ENCODE peak calls at places on chromosomes 13 and 19, in eight cellular contexts. One of them, this sample, is unnamed.

GRCh38 chr13:37070145-37070695 is 10.7 kb upstream of the SUPT20H start:
- DNase-seq in central memory CD8-positive, alpha-beta T cell: no peak
- DNase-seq in GDM1: no peak
- DNase-seq in A172: no peak
- DNase-seq in IMR-90: no peak
- DNase-seq in cerebellar cortex: no peak
- DNase-seq in GM12865: no peak
- DNase-seq in CD8-positive, alpha-beta T cell: no peak
- DNase-seq in this sample: no peak

GRCh38 chr19:616732-617526 is 16.4 kb downstream of the POLRMT start:
- DNase-seq in CD8-positive, alpha-beta T cell: no peak
- DNase-seq in cerebellar cortex: no peak
- DNase-seq in GM12865: no peak
- DNase-seq in IMR-90: no peak
- DNase-seq in central memory CD8-positive, alpha-beta T cell: no peak
- DNase-seq in A172: no peak
- DNase-seq in GDM1: no peak
- DNase-seq in this sample: no peak

GRCh38 chr13:45851171-45851889 is at the start of gene SIAH3:
- DNase-seq in GM12865: no peak
- DNase-seq in GDM1: no peak
- DNase-seq in cerebellar cortex: peak
- DNase-seq in CD8-positive, alpha-beta T cell: no peak
- DNase-seq in IMR-90: no peak
- DNase-seq in A172: no peak
- DNase-seq in central memory CD8-positive, alpha-beta T cell: no peak
- DNase-seq in this sample: no peak

GRCh38 chr19:40741527-40742390 is 8.5 kb downstream of the ACTMAP start:
- DNase-seq in cerebellar cortex: peak
- DNase-seq in IMR-90: no peak
- DNase-seq in A172: no peak
- DNase-seq in CD8-positive, alpha-beta T cell: no peak
- DNase-seq in central memory CD8-positive, alpha-beta T cell: no peak
- DNase-seq in GM12865: no peak
- DNase-seq in GDM1: no peak
- DNase-seq in this sample: no peak

GRCh38 chr19:17766543-17767131 is 15.4 kb downstream of the FCHO1 start:
- DNase-seq in A172: peak
- DNase-seq in CD8-positive, alpha-beta T cell: no peak
- DNase-seq in cerebellar cortex: peak
- DNase-seq in central memory CD8-positive, alpha-beta T cell: no peak
- DNase-seq in IMR-90: peak
- DNase-seq in GDM1: peak
- DNase-seq in GM12865: peak
- DNase-seq in this sample: peak

GRCh38 chr19:51127755-51128154 is 3.0 kb downstream of the SIGLEC9 start:
- DNase-seq in GM12865: no peak
- DNase-seq in IMR-90: peak
- DNase-seq in CD8-positive, alpha-beta T cell: no peak
- DNase-seq in cerebellar cortex: no peak
- DNase-seq in central memory CD8-positive, alpha-beta T cell: no peak
- DNase-seq in GDM1: peak
- DNase-seq in A172: peak
- DNase-seq in this sample: peak

GRCh38 chr13:45482571-45483173 is 17.9 kb downstream of the COG3 start:
- DNase-seq in CD8-positive, alpha-beta T cell: no peak
- DNase-seq in GDM1: no peak
- DNase-seq in GM12865: no peak
- DNase-seq in IMR-90: peak
- DNase-seq in cerebellar cortex: no peak
- DNase-seq in central memory CD8-positive, alpha-beta T cell: no peak
- DNase-seq in A172: no peak
- DNase-seq in this sample: no peak

GRCh38 chr13:74210693-74211393 is 76.6 kb upstream of the KLF12 start:
- DNase-seq in central memory CD8-positive, alpha-beta T cell: no peak
- DNase-seq in GM12865: no peak
- DNase-seq in CD8-positive, alpha-beta T cell: no peak
- DNase-seq in cerebellar cortex: peak
- DNase-seq in GDM1: no peak
- DNase-seq in IMR-90: peak
- DNase-seq in A172: peak
- DNase-seq in this sample: no peak

GRCh38 chr19:46859637-46860124 is 1.1 kb upstream of the ARHGAP35 start:
- DNase-seq in CD8-positive, alpha-beta T cell: no peak
- DNase-seq in GM12865: no peak
- DNase-seq in GDM1: no peak
- DNase-seq in cerebellar cortex: no peak
- DNase-seq in A172: no peak
- DNase-seq in central memory CD8-positive, alpha-beta T cell: no peak
- DNase-seq in IMR-90: peak
- DNase-seq in this sample: no peak

GRCh38 chr13:95641291-95641811 is 3.2 kb downstream of the DZIP1 start:
- DNase-seq in CD8-positive, alpha-beta T cell: no peak
- DNase-seq in cerebellar cortex: peak
- DNase-seq in IMR-90: peak
- DNase-seq in GDM1: no peak
- DNase-seq in GM12865: no peak
- DNase-seq in A172: no peak
- DNase-seq in central memory CD8-positive, alpha-beta T cell: no peak
- DNase-seq in this sample: no peak

GRCh38 chr19:55494172-55494761 is 6.0 kb downstream of the SSC5D start:
- DNase-seq in A172: no peak
- DNase-seq in central memory CD8-positive, alpha-beta T cell: no peak
- DNase-seq in cerebellar cortex: no peak
- DNase-seq in GM12865: no peak
- DNase-seq in IMR-90: peak
- DNase-seq in GDM1: no peak
- DNase-seq in CD8-positive, alpha-beta T cell: no peak
- DNase-seq in this sample: no peak

GRCh38 chr19:2461751-2462634 is 5.2 kb upstream of the LMNB2 start:
- DNase-seq in central memory CD8-positive, alpha-beta T cell: no peak
- DNase-seq in A172: peak
- DNase-seq in IMR-90: peak
- DNase-seq in cerebellar cortex: no peak
- DNase-seq in GDM1: no peak
- DNase-seq in CD8-positive, alpha-beta T cell: peak
- DNase-seq in GM12865: peak
- DNase-seq in this sample: peak

GRCh38 chr13:26557393-26558073 is at the start of gene WASF3:
- DNase-seq in GM12865: peak
- DNase-seq in IMR-90: peak
- DNase-seq in cerebellar cortex: peak
- DNase-seq in CD8-positive, alpha-beta T cell: no peak
- DNase-seq in central memory CD8-positive, alpha-beta T cell: no peak
- DNase-seq in GDM1: peak
- DNase-seq in A172: peak
- DNase-seq in this sample: peak

GRCh38 chr13:93023929-93024328 is 202.7 kb upstream of the GPC6 start:
- DNase-seq in CD8-positive, alpha-beta T cell: no peak
- DNase-seq in central memory CD8-positive, alpha-beta T cell: no peak
- DNase-seq in IMR-90: no peak
- DNase-seq in A172: no peak
- DNase-seq in GM12865: no peak
- DNase-seq in GDM1: no peak
- DNase-seq in cerebellar cortex: no peak
- DNase-seq in this sample: no peak

GRCh38 chr19:40139533-40140287 is 49.0 kb upstream of the ZNF780A start:
- DNase-seq in central memory CD8-positive, alpha-beta T cell: no peak
- DNase-seq in A172: peak
- DNase-seq in CD8-positive, alpha-beta T cell: no peak
- DNase-seq in cerebellar cortex: peak
- DNase-seq in GM12865: peak
- DNase-seq in IMR-90: peak
- DNase-seq in GDM1: no peak
- DNase-seq in this sample: peak

GRCh38 chr19:13012690-13013608 is 17.7 kb downstream of the NFIX start:
- DNase-seq in GDM1: no peak
- DNase-seq in CD8-positive, alpha-beta T cell: no peak
- DNase-seq in GM12865: peak
- DNase-seq in A172: peak
- DNase-seq in cerebellar cortex: peak
- DNase-seq in central memory CD8-positive, alpha-beta T cell: no peak
- DNase-seq in IMR-90: peak
- DNase-seq in this sample: peak

GRCh38 chr19:2733930-2734588 is 5.8 kb downstream of the SLC39A3 start:
- DNase-seq in CD8-positive, alpha-beta T cell: no peak
- DNase-seq in GDM1: no peak
- DNase-seq in IMR-90: no peak
- DNase-seq in GM12865: no peak
- DNase-seq in central memory CD8-positive, alpha-beta T cell: no peak
- DNase-seq in A172: no peak
- DNase-seq in cerebellar cortex: no peak
- DNase-seq in this sample: no peak

GRCh38 chr19:39679791-39680168 is 24.1 kb downstream of the LGALS16 start:
- DNase-seq in A172: no peak
- DNase-seq in GM12865: peak
- DNase-seq in GDM1: no peak
- DNase-seq in central memory CD8-positive, alpha-beta T cell: no peak
- DNase-seq in IMR-90: no peak
- DNase-seq in cerebellar cortex: no peak
- DNase-seq in CD8-positive, alpha-beta T cell: no peak
- DNase-seq in this sample: no peak

GRCh38 chr13:97975851-97976550 is 22.5 kb downstream of the IPO5 start:
- DNase-seq in central memory CD8-positive, alpha-beta T cell: peak
- DNase-seq in CD8-positive, alpha-beta T cell: peak
- DNase-seq in A172: peak
- DNase-seq in GM12865: peak
- DNase-seq in cerebellar cortex: peak
- DNase-seq in GDM1: peak
- DNase-seq in IMR-90: peak
- DNase-seq in this sample: peak

GRCh38 chr19:46426506-46427162 is 2.1 kb downstream of the PNMA8C start:
- DNase-seq in central memory CD8-positive, alpha-beta T cell: no peak
- DNase-seq in A172: no peak
- DNase-seq in IMR-90: peak
- DNase-seq in cerebellar cortex: peak
- DNase-seq in CD8-positive, alpha-beta T cell: no peak
- DNase-seq in GDM1: no peak
- DNase-seq in GM12865: peak
- DNase-seq in this sample: no peak

GRCh38 chr13:58343081-58343480 is 711.5 kb downstream of the PCDH17 start:
- DNase-seq in central memory CD8-positive, alpha-beta T cell: no peak
- DNase-seq in A172: no peak
- DNase-seq in GM12865: no peak
- DNase-seq in cerebellar cortex: no peak
- DNase-seq in CD8-positive, alpha-beta T cell: no peak
- DNase-seq in GDM1: no peak
- DNase-seq in IMR-90: no peak
- DNase-seq in this sample: no peak

GRCh38 chr13:77580748-77581147 is 45.2 kb downstream of the SCEL start:
- DNase-seq in GM12865: no peak
- DNase-seq in GDM1: no peak
- DNase-seq in cerebellar cortex: peak
- DNase-seq in central memory CD8-positive, alpha-beta T cell: no peak
- DNase-seq in CD8-positive, alpha-beta T cell: no peak
- DNase-seq in A172: no peak
- DNase-seq in IMR-90: no peak
- DNase-seq in this sample: no peak

GRCh38 chr13:95155093-95155492 is 146.2 kb downstream of the ABCC4 start:
- DNase-seq in central memory CD8-positive, alpha-beta T cell: no peak
- DNase-seq in cerebellar cortex: no peak
- DNase-seq in GDM1: no peak
- DNase-seq in CD8-positive, alpha-beta T cell: no peak
- DNase-seq in IMR-90: no peak
- DNase-seq in GM12865: no peak
- DNase-seq in A172: no peak
- DNase-seq in this sample: no peak

GRCh38 chr19:34225659-34226015 is 28.7 kb upstream of the GARRE1 start:
- DNase-seq in CD8-positive, alpha-beta T cell: no peak
- DNase-seq in central memory CD8-positive, alpha-beta T cell: no peak
- DNase-seq in GM12865: no peak
- DNase-seq in A172: no peak
- DNase-seq in GDM1: no peak
- DNase-seq in IMR-90: no peak
- DNase-seq in cerebellar cortex: no peak
- DNase-seq in this sample: no peak

GRCh38 chr19:3546119-3546518 is 7.1 kb downstream of the TEKTIP1 start:
- DNase-seq in cerebellar cortex: no peak
- DNase-seq in IMR-90: no peak
- DNase-seq in GM12865: no peak
- DNase-seq in A172: no peak
- DNase-seq in GDM1: no peak
- DNase-seq in central memory CD8-positive, alpha-beta T cell: no peak
- DNase-seq in CD8-positive, alpha-beta T cell: no peak
- DNase-seq in this sample: no peak

GRCh38 chr13:58960909-58961308 is 1202.8 kb downstream of the DIAPH3 start:
- DNase-seq in A172: no peak
- DNase-seq in IMR-90: peak
- DNase-seq in GM12865: peak
- DNase-seq in central memory CD8-positive, alpha-beta T cell: no peak
- DNase-seq in CD8-positive, alpha-beta T cell: no peak
- DNase-seq in cerebellar cortex: no peak
- DNase-seq in GDM1: no peak
- DNase-seq in this sample: no peak

This sample was measured in immature natural killer cell.